ENCODE peak calls at places on chromosome 12, in eight cellular contexts. One of them, this sample, is unnamed.

GRCh38 chr12:122909442-122910288 is 13.7 kb upstream of the VPS37B start:
- DNase-seq in GM23248: no peak
- DNase-seq in uterus: no peak
- DNase-seq in dorsolateral prefrontal cortex: peak; percentile 77
- DNase-seq in OCI-LY7: no peak
- DNase-seq in A673: peak; percentile 33
- DNase-seq in ascending aorta: no peak
- DNase-seq in cardiac muscle cell: peak; percentile 77
- DNase-seq in this sample: peak; percentile 26

GRCh38 chr12:68236421-68237059 is 10.9 kb upstream of the IL26 start:
- DNase-seq in GM23248: peak; percentile 23
- DNase-seq in uterus: no peak
- DNase-seq in dorsolateral prefrontal cortex: no peak
- DNase-seq in OCI-LY7: peak; percentile 50
- DNase-seq in A673: no peak
- DNase-seq in ascending aorta: no peak
- DNase-seq in cardiac muscle cell: no peak
- DNase-seq in this sample: no peak

GRCh38 chr12:106138646-106139421 is at the start of gene NUAK1:
- DNase-seq in GM23248: peak; percentile 83
- DNase-seq in uterus: peak; percentile 66
- DNase-seq in dorsolateral prefrontal cortex: peak; percentile 87
- DNase-seq in OCI-LY7: no peak
- DNase-seq in A673: peak; percentile 52
- DNase-seq in ascending aorta: no peak
- DNase-seq in cardiac muscle cell: peak; percentile 87
- DNase-seq in this sample: peak; percentile 85

GRCh38 chr12:27198036-27198435 is 46.0 kb upstream of the STK38L start:
- DNase-seq in GM23248: peak; percentile 82
- DNase-seq in uterus: peak; percentile 49
- DNase-seq in dorsolateral prefrontal cortex: no peak
- DNase-seq in OCI-LY7: no peak
- DNase-seq in A673: no peak
- DNase-seq in ascending aorta: peak; percentile 67
- DNase-seq in cardiac muscle cell: no peak
- DNase-seq in this sample: no peak

GRCh38 chr12:65603428-65604351 is 220.6 kb upstream of the HMGA2 start:
- DNase-seq in GM23248: peak; percentile 90
- DNase-seq in uterus: peak; percentile 17
- DNase-seq in dorsolateral prefrontal cortex: no peak
- DNase-seq in OCI-LY7: no peak
- DNase-seq in A673: peak; percentile 38
- DNase-seq in ascending aorta: no peak
- DNase-seq in cardiac muscle cell: peak; percentile 52
- DNase-seq in this sample: no peak

GRCh38 chr12:75317784-75318183 is 12.3 kb downstream of the CAPS2 start:
- DNase-seq in GM23248: no peak
- DNase-seq in uterus: no peak
- DNase-seq in dorsolateral prefrontal cortex: no peak
- DNase-seq in OCI-LY7: no peak
- DNase-seq in A673: no peak
- DNase-seq in ascending aorta: no peak
- DNase-seq in cardiac muscle cell: no peak
- DNase-seq in this sample: no peak

GRCh38 chr12:103504606-103505005 is 8.8 kb upstream of the C12orf42 start:
- DNase-seq in GM23248: no peak
- DNase-seq in uterus: no peak
- DNase-seq in dorsolateral prefrontal cortex: no peak
- DNase-seq in OCI-LY7: no peak
- DNase-seq in A673: no peak
- DNase-seq in ascending aorta: no peak
- DNase-seq in cardiac muscle cell: no peak
- DNase-seq in this sample: no peak

GRCh38 chr12:65742481-65742971 is 81.8 kb upstream of the HMGA2 start:
- DNase-seq in GM23248: peak; percentile 68
- DNase-seq in uterus: no peak
- DNase-seq in dorsolateral prefrontal cortex: no peak
- DNase-seq in OCI-LY7: no peak
- DNase-seq in A673: peak; percentile 40
- DNase-seq in ascending aorta: no peak
- DNase-seq in cardiac muscle cell: no peak
- DNase-seq in this sample: no peak

GRCh38 chr12:77113971-77114370 is 48.6 kb upstream of the E2F7 start:
- DNase-seq in GM23248: peak; percentile 51
- DNase-seq in uterus: no peak
- DNase-seq in dorsolateral prefrontal cortex: no peak
- DNase-seq in OCI-LY7: no peak
- DNase-seq in A673: peak; percentile 60
- DNase-seq in ascending aorta: no peak
- DNase-seq in cardiac muscle cell: no peak
- DNase-seq in this sample: no peak

GRCh38 chr12:113185180-113186032 is at the start of the genes DDX54 and RITA1:
- DNase-seq in GM23248: peak; percentile 86
- DNase-seq in uterus: peak; percentile 79
- DNase-seq in dorsolateral prefrontal cortex: peak; percentile 81
- DNase-seq in OCI-LY7: peak; percentile 95
- DNase-seq in A673: peak; percentile 78
- DNase-seq in ascending aorta: no peak
- DNase-seq in cardiac muscle cell: peak; percentile 94
- DNase-seq in this sample: peak; percentile 76

GRCh38 chr12:98847242-98847641 is 202.2 kb downstream of the APAF1 start:
- DNase-seq in GM23248: no peak
- DNase-seq in uterus: no peak
- DNase-seq in dorsolateral prefrontal cortex: no peak
- DNase-seq in OCI-LY7: no peak
- DNase-seq in A673: no peak
- DNase-seq in ascending aorta: no peak
- DNase-seq in cardiac muscle cell: no peak
- DNase-seq in this sample: no peak

GRCh38 chr12:3747976-3748619 is 4.8 kb downstream of the CRACR2A start:
- DNase-seq in GM23248: no peak
- DNase-seq in uterus: no peak
- DNase-seq in dorsolateral prefrontal cortex: no peak
- DNase-seq in OCI-LY7: no peak
- DNase-seq in A673: no peak
- DNase-seq in ascending aorta: no peak
- DNase-seq in cardiac muscle cell: no peak
- DNase-seq in this sample: no peak

GRCh38 chr12:3534511-3534910 is 43.5 kb downstream of the PRMT8 start:
- DNase-seq in GM23248: no peak
- DNase-seq in uterus: no peak
- DNase-seq in dorsolateral prefrontal cortex: no peak
- DNase-seq in OCI-LY7: no peak
- DNase-seq in A673: no peak
- DNase-seq in ascending aorta: no peak
- DNase-seq in cardiac muscle cell: no peak
- DNase-seq in this sample: no peak

GRCh38 chr12:1911598-1912575 is 6.6 kb downstream of the CACNA2D4 start:
- DNase-seq in GM23248: no peak
- DNase-seq in uterus: no peak
- DNase-seq in dorsolateral prefrontal cortex: no peak
- DNase-seq in OCI-LY7: no peak
- DNase-seq in A673: no peak
- DNase-seq in ascending aorta: no peak
- DNase-seq in cardiac muscle cell: no peak
- DNase-seq in this sample: no peak

GRCh38 chr12:52437508-52437907 is 3.3 kb upstream of the KRT75 start:
- DNase-seq in GM23248: no peak
- DNase-seq in uterus: no peak
- DNase-seq in dorsolateral prefrontal cortex: no peak
- DNase-seq in OCI-LY7: no peak
- DNase-seq in A673: no peak
- DNase-seq in ascending aorta: no peak
- DNase-seq in cardiac muscle cell: no peak
- DNase-seq in this sample: no peak

GRCh38 chr12:97968641-97969171 is 506.1 kb downstream of the RMST start:
- DNase-seq in GM23248: no peak
- DNase-seq in uterus: no peak
- DNase-seq in dorsolateral prefrontal cortex: no peak
- DNase-seq in OCI-LY7: no peak
- DNase-seq in A673: no peak
- DNase-seq in ascending aorta: no peak
- DNase-seq in cardiac muscle cell: no peak
- DNase-seq in this sample: no peak

GRCh38 chr12:58367041-58367440 is 425.7 kb downstream of the ATP23 start:
- DNase-seq in GM23248: peak; percentile 42
- DNase-seq in uterus: no peak
- DNase-seq in dorsolateral prefrontal cortex: no peak
- DNase-seq in OCI-LY7: no peak
- DNase-seq in A673: no peak
- DNase-seq in ascending aorta: no peak
- DNase-seq in cardiac muscle cell: no peak
- DNase-seq in this sample: no peak

GRCh38 chr12:65533177-65533883 is 254.8 kb downstream of the MSRB3 start:
- DNase-seq in GM23248: no peak
- DNase-seq in uterus: no peak
- DNase-seq in dorsolateral prefrontal cortex: no peak
- DNase-seq in OCI-LY7: no peak
- DNase-seq in A673: no peak
- DNase-seq in ascending aorta: no peak
- DNase-seq in cardiac muscle cell: no peak
- DNase-seq in this sample: no peak

GRCh38 chr12:108387771-108388170 is 48.7 kb upstream of the CMKLR1 start:
- DNase-seq in GM23248: no peak
- DNase-seq in uterus: no peak
- DNase-seq in dorsolateral prefrontal cortex: no peak
- DNase-seq in OCI-LY7: no peak
- DNase-seq in A673: no peak
- DNase-seq in ascending aorta: no peak
- DNase-seq in cardiac muscle cell: no peak
- DNase-seq in this sample: no peak

GRCh38 chr12:108047130-108047550 is 81.9 kb upstream of the WSCD2 start:
- DNase-seq in GM23248: peak; percentile 24
- DNase-seq in uterus: no peak
- DNase-seq in dorsolateral prefrontal cortex: no peak
- DNase-seq in OCI-LY7: no peak
- DNase-seq in A673: peak; percentile 19
- DNase-seq in ascending aorta: no peak
- DNase-seq in cardiac muscle cell: no peak
- DNase-seq in this sample: no peak

GRCh38 chr12:123397400-123397799 is 13.5 kb downstream of the KMT5A start:
- DNase-seq in GM23248: peak; percentile 77
- DNase-seq in uterus: no peak
- DNase-seq in dorsolateral prefrontal cortex: no peak
- DNase-seq in OCI-LY7: no peak
- DNase-seq in A673: no peak
- DNase-seq in ascending aorta: no peak
- DNase-seq in cardiac muscle cell: no peak
- DNase-seq in this sample: no peak

GRCh38 chr12:14577344-14577743 is 9.7 kb upstream of the PLBD1 start:
- DNase-seq in GM23248: peak; percentile 13
- DNase-seq in uterus: no peak
- DNase-seq in dorsolateral prefrontal cortex: no peak
- DNase-seq in OCI-LY7: peak; percentile 79
- DNase-seq in A673: no peak
- DNase-seq in ascending aorta: no peak
- DNase-seq in cardiac muscle cell: no peak
- DNase-seq in this sample: no peak

GRCh38 chr12:127270193-127270592 is 996.8 kb upstream of the TMEM132C start:
- DNase-seq in GM23248: peak; percentile 92
- DNase-seq in uterus: no peak
- DNase-seq in dorsolateral prefrontal cortex: no peak
- DNase-seq in OCI-LY7: no peak
- DNase-seq in A673: no peak
- DNase-seq in ascending aorta: no peak
- DNase-seq in cardiac muscle cell: no peak
- DNase-seq in this sample: no peak
- H3K4me3 ChIP-seq in GM23248: no peak overlapping the region
- H3K4me3 ChIP-seq in uterus: no peak overlapping the region
- H3K4me3 ChIP-seq in dorsolateral prefrontal cortex: no peak overlapping the region
- H3K4me3 ChIP-seq in OCI-LY7: no peak overlapping the region
- H3K4me3 ChIP-seq in A673: no peak overlapping the region
- H3K4me3 ChIP-seq in ascending aorta: no peak overlapping the region
- H3K4me3 ChIP-seq in cardiac muscle cell: no peak overlapping the region
- H3K4me3 ChIP-seq in this sample: no peak overlapping the region

GRCh38 chr12:129788506-129788905 is 115.3 kb downstream of the TMEM132D start:
- DNase-seq in GM23248: no peak
- DNase-seq in uterus: no peak
- DNase-seq in dorsolateral prefrontal cortex: no peak
- DNase-seq in OCI-LY7: no peak
- DNase-seq in A673: no peak
- DNase-seq in ascending aorta: no peak
- DNase-seq in cardiac muscle cell: no peak
- DNase-seq in this sample: no peak
- H3K27ac ChIP-seq in GM23248: no peak overlapping the region
- H3K27ac ChIP-seq in uterus: no peak overlapping the region
- H3K27ac ChIP-seq in dorsolateral prefrontal cortex: no peak overlapping the region
- H3K27ac ChIP-seq in OCI-LY7: no peak overlapping the region
- H3K27ac ChIP-seq in A673: no peak overlapping the region
- H3K27ac ChIP-seq in ascending aorta: no peak overlapping the region
- H3K27ac ChIP-seq in cardiac muscle cell: no peak overlapping the region
- H3K27ac ChIP-seq in this sample: no peak overlapping the region

DNA sequence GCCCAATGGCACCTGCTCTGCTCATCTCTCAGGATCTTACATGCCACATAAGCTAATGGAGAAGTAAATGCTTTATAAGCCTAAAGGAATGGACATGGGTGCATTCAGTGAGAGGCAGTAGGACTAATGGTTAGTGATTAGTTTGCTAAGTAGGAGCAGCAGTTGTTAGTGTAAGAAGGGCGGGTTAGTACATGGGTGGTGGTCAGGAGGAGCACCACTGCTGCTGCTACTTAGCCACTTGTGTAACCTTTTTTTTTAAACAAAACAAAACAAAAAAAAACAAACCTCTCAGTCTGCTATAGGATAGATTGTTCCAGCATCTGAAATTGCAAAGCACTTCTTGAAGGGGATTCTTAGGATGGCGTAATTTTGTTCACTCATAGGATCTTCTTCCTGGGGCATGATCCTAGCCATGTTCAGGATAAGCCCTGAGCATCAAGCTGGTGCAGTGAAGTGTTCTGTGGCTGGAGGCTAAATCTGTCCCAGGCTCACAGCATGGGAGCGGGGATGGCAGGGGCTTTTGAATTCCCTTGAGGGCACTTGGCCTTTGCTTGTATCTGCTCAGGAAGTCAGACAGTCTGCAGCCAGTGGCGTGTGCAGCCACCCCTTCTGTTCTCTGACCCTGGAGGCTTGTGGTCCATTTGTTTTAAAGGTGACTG is 63.6 kb downstream of the CHST11 start:
- DNase-seq in GM23248: no peak
- DNase-seq in uterus: no peak
- DNase-seq in dorsolateral prefrontal cortex: no peak
- DNase-seq in OCI-LY7: peak; percentile 79
- DNase-seq in A673: no peak
- DNase-seq in ascending aorta: no peak
- DNase-seq in cardiac muscle cell: peak; percentile 77
- DNase-seq in this sample: no peak
- H3K4me3 ChIP-seq in GM23248: no peak overlapping the region
- H3K4me3 ChIP-seq in uterus: no peak overlapping the region
- H3K4me3 ChIP-seq in dorsolateral prefrontal cortex: no peak overlapping the region
- H3K4me3 ChIP-seq in OCI-LY7: peak overlapping the region; percentile 48
- H3K4me3 ChIP-seq in A673: no peak overlapping the region
- H3K4me3 ChIP-seq in ascending aorta: no peak overlapping the region
- H3K4me3 ChIP-seq in cardiac muscle cell: no peak overlapping the region
- H3K4me3 ChIP-seq in this sample: no peak overlapping the region

DNA sequence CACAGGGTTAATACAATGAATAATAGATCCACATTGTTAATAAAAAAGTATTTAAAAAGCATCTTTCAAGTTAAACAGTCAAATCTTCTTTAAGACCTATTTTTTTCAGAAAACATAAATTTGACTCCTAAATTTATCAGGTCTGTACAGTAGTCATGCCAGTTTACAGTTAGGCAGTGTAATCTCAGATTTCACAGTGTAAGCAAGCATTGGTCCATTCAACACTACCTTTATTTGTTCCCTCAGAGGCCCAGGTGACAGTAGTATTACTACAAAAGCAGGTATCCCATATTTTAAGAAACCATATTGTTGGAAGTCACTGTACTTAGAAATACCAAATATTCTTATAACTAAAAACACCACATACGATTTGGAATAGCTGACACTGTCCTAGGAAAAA is 6.1 kb downstream of the ATP2B1 start:
- DNase-seq in GM23248: no peak
- DNase-seq in uterus: no peak
- DNase-seq in dorsolateral prefrontal cortex: no peak
- DNase-seq in OCI-LY7: no peak
- DNase-seq in A673: no peak
- DNase-seq in ascending aorta: no peak
- DNase-seq in cardiac muscle cell: no peak
- DNase-seq in this sample: no peak
- H3K27ac ChIP-seq in GM23248: no peak overlapping the region
- H3K27ac ChIP-seq in uterus: no peak overlapping the region
- H3K27ac ChIP-seq in dorsolateral prefrontal cortex: no peak overlapping the region
- H3K27ac ChIP-seq in OCI-LY7: no peak overlapping the region
- H3K27ac ChIP-seq in A673: no peak overlapping the region
- H3K27ac ChIP-seq in ascending aorta: no peak overlapping the region
- H3K27ac ChIP-seq in cardiac muscle cell: no peak overlapping the region
- H3K27ac ChIP-seq in this sample: no peak overlapping the region